ENCODE peak calls at places on chromosomes 6 and 20, in seven cellular contexts. O is prostate gland, J is adrenal gland, T is A549, I is lower lobe of right lung, P is PC-3, Q is heart right ventricle. N is an unnamed sample.

GRCh38 chr6:70693887-70694286 is 26.2 kb downstream of the SMAP1 start:
- DNase-seq in O (no peak), J (no peak), T (no peak), I (no peak), P (no peak), Q (no peak), N (no peak)

GRCh38 chr6:141464490-141464889 is 668.2 kb upstream of the GJE1 start:
- DNase-seq in O (no peak), J (no peak), T (peak; percentile 44), I (no peak), P (peak; percentile 51), Q (peak; percentile 21), N (no peak)

GRCh38 chr6:141307309-141307998 is 825.3 kb upstream of the GJE1 start:
- DNase-seq in O (no peak), J (no peak), T (no peak), I (no peak), P (no peak), Q (no peak), N (no peak)

GRCh38 chr6:108597601-108598315 is 37.0 kb downstream of the FOXO3 start:
- DNase-seq in O (no peak), J (no peak), T (no peak), I (no peak), P (no peak), Q (no peak), N (no peak)

GRCh38 chr20:16412896-16413295 is 160.4 kb downstream of the KIF16B start:
- DNase-seq in O (no peak), J (no peak), T (no peak), I (no peak), P (no peak), Q (no peak), N (no peak)

GRCh38 chr6:145247677-145248419 is 487.5 kb downstream of the EPM2A start:
- DNase-seq in O (no peak), J (no peak), T (peak; percentile 71), I (no peak), P (peak; percentile 87), Q (no peak), N (no peak)

GRCh38 chr6:109821494-109821893 is 130.4 kb downstream of the FIG4 start:
- DNase-seq in O (no peak), J (no peak), T (no peak), I (no peak), P (no peak), Q (no peak), N (no peak)

GRCh38 chr20:46572790-46573189 is 22.3 kb upstream of the OCSTAMP start:
- DNase-seq in O (no peak), J (no peak), T (no peak), I (no peak), P (no peak), Q (no peak), N (peak; percentile 9)

GRCh38 chr6:141309295-141309694 is 823.4 kb upstream of the GJE1 start:
- DNase-seq in O (no peak), J (no peak), T (no peak), I (no peak), P (peak; percentile 23), Q (no peak), N (no peak)

GRCh38 chr6:50353603-50354002 is 303.9 kb upstream of the DEFB112 start:
- DNase-seq in O (no peak), J (no peak), T (no peak), I (no peak), P (no peak), Q (no peak), N (no peak)

GRCh38 chr6:168024951-168025510 is 27.6 kb downstream of the KIF25 start:
- DNase-seq in O (no peak), J (no peak), T (no peak), I (no peak), P (no peak), Q (no peak), N (no peak)

GRCh38 chr6:31203345-31203979 is 33.0 kb upstream of the POU5F1 start:
- DNase-seq in O (peak; percentile 57), J (no peak), T (peak; percentile 51), I (no peak), P (peak; percentile 92), Q (no peak), N (no peak)

GRCh38 chr20:57417051-57417689 is 26.0 kb downstream of the RBM38 start:
- DNase-seq in O (no peak), J (no peak), T (no peak), I (no peak), P (no peak), Q (no peak), N (no peak)

GRCh38 chr20:49893242-49894072 is 21.9 kb downstream of the SPATA2 start:
- DNase-seq in O (no peak), J (peak; percentile 29), T (no peak), I (no peak), P (no peak), Q (no peak), N (no peak)
- H3K4me1 ChIP-seq in O (peaks cover 21% of the 10 kb centered on the region), J (no peaks in the 10 kb centered on the region), T (peaks cover 14% of the 10 kb centered on the region), I (peaks cover 61% of the 10 kb centered on the region), P (peaks cover 5% of the 10 kb centered on the region), Q (peaks cover 28% of the 10 kb centered on the region), N (no peaks in the 10 kb centered on the region)

GRCh38 chr20:2822073-2822472 is 5.9 kb downstream of the TMEM239 start:
- DNase-seq in O (no peak), J (no peak), T (no peak), I (no peak), P (no peak), Q (no peak), N (no peak)
- H3K4me3 ChIP-seq in O (no peak overlapping the region), J (no peak overlapping the region), T (peak overlapping the region; percentile 35), I (no peak overlapping the region), P (no peak overlapping the region), Q (peak overlapping the region; percentile 18), N (no peak overlapping the region)

GRCh38 chr6:2971420-2972218 is at the start of gene SERPINB6:
- DNase-seq in O (peak; percentile 69), J (peak; percentile 96), T (peak; percentile 53), I (peak; percentile 89), P (peak; percentile 56), Q (peak; percentile 89), N (peak; percentile 70)
- TF ChIP-seq CTCF in O (no peak), J (peak; percentile 10), T (peak; percentile 9), I (no peak), P (no peak), Q (no peak), N (no peak)

GRCh38 chr20:37405351-37405897 is 59.5 kb downstream of the SRC start:
- DNase-seq in O (no peak), J (no peak), T (peak; percentile 61), I (no peak), P (no peak), Q (no peak), N (no peak)

GRCh38 chr20:37407573-37408002 is 61.6 kb downstream of the SRC start:
- DNase-seq in O (no peak), J (peak; percentile 47), T (no peak), I (no peak), P (no peak), Q (peak; percentile 57), N (no peak)

GRCh38 chr20:37404461-37404881 is 58.5 kb downstream of the SRC start:
- DNase-seq in O (no peak), J (no peak), T (peak; percentile 50), I (no peak), P (no peak), Q (no peak), N (no peak)

GRCh38 chr20:37407117-37407566 is 61.2 kb downstream of the SRC start:
- DNase-seq in O (no peak), J (no peak), T (no peak), I (no peak), P (peak; percentile 38), Q (no peak), N (no peak)

GRCh38 chr20:37406010-37406998 is 60.4 kb downstream of the SRC start:
- DNase-seq in O (no peak), J (peak; percentile 49), T (peak; percentile 66), I (no peak), P (peak; percentile 64), Q (no peak), N (no peak)
- H3K4me1 ChIP-seq in O (peaks cover 2% of the 10 kb centered on the region), J (peaks cover 7% of the 10 kb centered on the region), T (peaks cover 20% of the 10 kb centered on the region), I (peaks cover 8% of the 10 kb centered on the region), P (peaks cover 16% of the 10 kb centered on the region), Q (peaks cover 13% of the 10 kb centered on the region), N (peaks cover 10% of the 10 kb centered on the region)

GRCh38 chr6:105783333-105783945 is 302.7 kb upstream of the PRDM1 start:
- DNase-seq in O (no peak), J (no peak), T (no peak), I (peak; percentile 46), P (no peak), Q (no peak), N (no peak)

GRCh38 chr6:105784179-105784578 is 302.0 kb upstream of the PRDM1 start:
- DNase-seq in O (no peak), J (no peak), T (no peak), I (no peak), P (no peak), Q (no peak), N (no peak)

GRCh38 chr6:105780146-105780860 is 305.8 kb upstream of the PRDM1 start:
- DNase-seq in O (no peak), J (no peak), T (peak; percentile 21), I (no peak), P (peak; percentile 39), Q (no peak), N (no peak)

GRCh38 chr6:105781248-105781647 is 304.9 kb upstream of the PRDM1 start:
- DNase-seq in O (no peak), J (no peak), T (no peak), I (no peak), P (peak; percentile 24), Q (no peak), N (no peak)

GRCh38 chr6:105781905-105782304 is 304.2 kb upstream of the PRDM1 start:
- DNase-seq in O (no peak), J (no peak), T (no peak), I (no peak), P (no peak), Q (no peak), N (no peak)
- H3K4me3 ChIP-seq in O (no peak overlapping the region), J (no peak overlapping the region), T (no peak overlapping the region), I (no peak overlapping the region), P (no peak overlapping the region), Q (no peak overlapping the region), N (no peak overlapping the region)

DNA sequence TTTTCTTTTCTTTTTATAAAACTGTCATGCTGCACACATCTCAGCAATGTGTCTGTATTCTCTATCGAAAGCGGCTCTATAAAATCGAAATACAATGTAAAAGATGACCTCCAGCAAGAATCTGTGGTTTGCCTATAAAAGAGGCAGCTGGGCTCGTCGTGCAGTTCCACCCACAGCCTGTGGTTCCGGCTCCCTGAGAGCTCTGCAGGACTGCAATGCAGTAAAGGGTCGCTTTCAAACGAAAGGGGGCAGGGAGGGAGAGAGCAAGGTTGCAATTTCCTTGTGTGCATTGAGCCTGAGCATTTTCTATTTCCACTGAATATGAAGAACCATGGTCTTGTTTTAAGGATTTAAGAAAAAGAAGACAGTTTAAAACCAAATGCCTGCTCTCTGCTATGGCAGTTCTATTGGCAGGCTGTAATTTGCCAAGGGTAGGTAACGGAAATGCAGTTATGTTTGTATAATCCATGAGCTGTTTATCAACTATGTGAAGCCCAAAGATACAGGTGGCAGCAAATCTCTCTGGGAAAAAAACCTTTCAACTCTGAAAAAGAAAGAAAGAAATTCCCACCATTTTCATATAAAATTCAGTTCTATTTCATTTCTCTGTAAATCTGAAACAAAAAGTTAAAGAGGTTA is 236.5 kb downstream of the HACE1 start:
- DNase-seq in O (no peak), J (no peak), T (peak; percentile 11), I (no peak), P (peak; percentile 64), Q (no peak), N (no peak)
- TF ChIP-seq CTCF in O (no peak), J (no peak), T (no peak), I (peak; percentile 14), P (no peak), Q (no peak), N (no peak)

N was measured in Caco-2.